ENCODE peak calls at places on chromosomes 12 and 14, in eight cellular contexts. V, F, O, N, K, Y, S and M are unnamed samples.

GRCh38 chr14:35362911-35363374 is 41.6 kb downstream of the NFKBIA start:
- DNase-seq in V (no peak), F (peak), O (no peak), N (no peak), K (no peak), Y (no peak), S (peak), M (no peak)

GRCh38 chr14:81826080-81826479 is 292.4 kb upstream of the SEL1L start:
- DNase-seq in V (no peak), F (no peak), O (no peak), N (no peak), K (no peak), Y (no peak), S (no peak), M (no peak)

GRCh38 chr12:26629864-26630263 is 203.1 kb downstream of the ITPR2 start:
- DNase-seq in V (no peak), F (no peak), O (no peak), N (no peak), K (no peak), Y (no peak), S (peak), M (no peak)

GRCh38 chr12:71642264-71642663 is 21.4 kb downstream of the ZFC3H1 start:
- DNase-seq in V (peak), F (no peak), O (no peak), N (no peak), K (no peak), Y (no peak), S (no peak), M (no peak)

GRCh38 chr12:124881123-124881522 is 17.5 kb upstream of the SCARB1 start:
- DNase-seq in V (peak), F (no peak), O (no peak), N (no peak), K (no peak), Y (no peak), S (no peak), M (no peak)

GRCh38 chr12:75011120-75011519 is 198.5 kb downstream of the KCNC2 start:
- DNase-seq in V (no peak), F (no peak), O (no peak), N (no peak), K (no peak), Y (no peak), S (no peak), M (no peak)

GRCh38 chr12:32125455-32126084 is 18.9 kb downstream of the BICD1 start:
- DNase-seq in V (no peak), F (no peak), O (no peak), N (no peak), K (peak), Y (no peak), S (peak), M (no peak)

GRCh38 chr14:80602931-80603330 is 338.6 kb downstream of the CEP128 start:
- DNase-seq in V (no peak), F (no peak), O (no peak), N (no peak), K (no peak), Y (no peak), S (no peak), M (no peak)

GRCh38 chr12:57124259-57124877 is 3.9 kb upstream of the LRP1 start:
- DNase-seq in V (peak), F (no peak), O (peak), N (peak), K (peak), Y (peak), S (peak), M (peak)

GRCh38 chr12:3294481-3294911 is 196.5 kb upstream of the PRMT8 start:
- DNase-seq in V (no peak), F (peak), O (no peak), N (no peak), K (no peak), Y (no peak), S (no peak), M (no peak)